ENCODE peak calls at places on chromosomes 13 and 19, in five cellular contexts. One of them, this sample, is unnamed.
A peak's percentile ranks its signal among the peaks of the same experiment; 100 is the strongest.

GRCh38 chr13:23671367-23671766 is 101.2 kb downstream of the TNFRSF19 start:
- DNase-seq in mesenchymal stem cell: no peak
- DNase-seq in nephron progenitor cell: no peak
- DNase-seq in stimulated activated naive CD8-positive, alpha-beta T cell treated with anti-CD3 and anti-CD28 coated beads, Interleukin-15, amount 100 ng/mL, for 72 hours: no peak
- DNase-seq in HCEC 1CT: no peak
- DNase-seq in this sample: no peak

GRCh38 chr19:46979103-46979769 is 40.4 kb upstream of the NPAS1 start:
- DNase-seq in HCEC 1CT: no peak
- DNase-seq in mesenchymal stem cell: no peak
- DNase-seq in nephron progenitor cell: peak; percentile 51
- DNase-seq in stimulated activated naive CD8-positive, alpha-beta T cell treated with anti-CD3 and anti-CD28 coated beads, Interleukin-15, amount 100 ng/mL, for 72 hours: no peak
- DNase-seq in this sample: no peak

GRCh38 chr19:18294467-18294864 is 13.0 kb upstream of the JUND start:
- DNase-seq in HCEC 1CT: no peak
- DNase-seq in stimulated activated naive CD8-positive, alpha-beta T cell treated with anti-CD3 and anti-CD28 coated beads, Interleukin-15, amount 100 ng/mL, for 72 hours: peak; percentile 90
- DNase-seq in nephron progenitor cell: no peak
- DNase-seq in mesenchymal stem cell: no peak
- DNase-seq in this sample: peak; percentile 65

GRCh38 chr19:45403781-45404556 is 900 bp downstream of the PPP1R13L start:
- DNase-seq in stimulated activated naive CD8-positive, alpha-beta T cell treated with anti-CD3 and anti-CD28 coated beads, Interleukin-15, amount 100 ng/mL, for 72 hours: peak; percentile 82
- DNase-seq in nephron progenitor cell: peak; percentile 71
- DNase-seq in HCEC 1CT: no peak
- DNase-seq in mesenchymal stem cell: peak; percentile 47
- DNase-seq in this sample: peak; percentile 71

GRCh38 chr19:45542234-45542668 is 35.0 kb downstream of the VASP start:
- DNase-seq in stimulated activated naive CD8-positive, alpha-beta T cell treated with anti-CD3 and anti-CD28 coated beads, Interleukin-15, amount 100 ng/mL, for 72 hours: no peak
- DNase-seq in HCEC 1CT: no peak
- DNase-seq in nephron progenitor cell: no peak
- DNase-seq in mesenchymal stem cell: no peak
- DNase-seq in this sample: no peak

GRCh38 chr19:50669319-50670101 is 20.3 kb downstream of the C19orf81 start:
- DNase-seq in stimulated activated naive CD8-positive, alpha-beta T cell treated with anti-CD3 and anti-CD28 coated beads, Interleukin-15, amount 100 ng/mL, for 72 hours: peak; percentile 55
- DNase-seq in nephron progenitor cell: peak; percentile 69
- DNase-seq in HCEC 1CT: no peak
- DNase-seq in mesenchymal stem cell: no peak
- DNase-seq in this sample: peak; percentile 10

GRCh38 chr13:48001127-48001881 is at the start of gene SUCLA2:
- DNase-seq in HCEC 1CT: peak; percentile 86
- DNase-seq in nephron progenitor cell: peak; percentile 97
- DNase-seq in stimulated activated naive CD8-positive, alpha-beta T cell treated with anti-CD3 and anti-CD28 coated beads, Interleukin-15, amount 100 ng/mL, for 72 hours: peak; percentile 93
- DNase-seq in mesenchymal stem cell: peak; percentile 88
- DNase-seq in this sample: peak; percentile 97

GRCh38 chr13:93539914-93540313 is 313.3 kb downstream of the GPC6 start:
- DNase-seq in mesenchymal stem cell: no peak
- DNase-seq in stimulated activated naive CD8-positive, alpha-beta T cell treated with anti-CD3 and anti-CD28 coated beads, Interleukin-15, amount 100 ng/mL, for 72 hours: no peak
- DNase-seq in nephron progenitor cell: no peak
- DNase-seq in HCEC 1CT: no peak
- DNase-seq in this sample: no peak

GRCh38 chr19:17418710-17419109 is 1.1 kb upstream of the MVB12A start:
- DNase-seq in stimulated activated naive CD8-positive, alpha-beta T cell treated with anti-CD3 and anti-CD28 coated beads, Interleukin-15, amount 100 ng/mL, for 72 hours: no peak
- DNase-seq in HCEC 1CT: no peak
- DNase-seq in mesenchymal stem cell: peak; percentile 51
- DNase-seq in nephron progenitor cell: no peak
- DNase-seq in this sample: no peak

GRCh38 chr13:44267966-44268365 is 105.7 kb upstream of the SERP2 start:
- DNase-seq in nephron progenitor cell: no peak
- DNase-seq in stimulated activated naive CD8-positive, alpha-beta T cell treated with anti-CD3 and anti-CD28 coated beads, Interleukin-15, amount 100 ng/mL, for 72 hours: no peak
- DNase-seq in HCEC 1CT: peak; percentile 73
- DNase-seq in mesenchymal stem cell: no peak
- DNase-seq in this sample: no peak

GRCh38 chr19:18438331-18439024 is 545 bp upstream of the ISYNA1 start:
- DNase-seq in nephron progenitor cell: peak; percentile 58
- DNase-seq in HCEC 1CT: no peak
- DNase-seq in mesenchymal stem cell: peak; percentile 74
- DNase-seq in stimulated activated naive CD8-positive, alpha-beta T cell treated with anti-CD3 and anti-CD28 coated beads, Interleukin-15, amount 100 ng/mL, for 72 hours: peak; percentile 17
- DNase-seq in this sample: no peak

This sample was measured in small intestine.